ENCODE peak calls at places on chromosomes 16 and 17, in nine cellular contexts. U, E, D, K, B, O, L, H and W are unnamed samples.

GRCh38 chr17:41523787-41524186 is 4.3 kb downstream of the KRT19 start:
- DNase-seq in O (no peak), K (peak; percentile 72), U (no peak), B (no peak), D (no peak), L (no peak), H (no peak), E (no peak), W (no peak)

GRCh38 chr17:2092253-2092652 is 37.4 kb downstream of the HIC1 start:
- DNase-seq in U (no peak), H (no peak), E (no peak), K (no peak), O (no peak), L (no peak), D (no peak), B (no peak), W (no peak)

GRCh38 chr17:38853292-38854219 is at the start of gene RPL23:
- DNase-seq in E (peak; percentile 81), O (peak; percentile 98), U (peak; percentile 73), L (peak; percentile 91), D (peak; percentile 87), K (peak; percentile 97), H (peak; percentile 93), B (peak; percentile 95), W (peak; percentile 95)

GRCh38 chr16:81592353-81592866 is 147.8 kb downstream of the CMIP start:
- DNase-seq in B (no peak), H (no peak), L (no peak), K (no peak), U (no peak), O (no peak), D (no peak), E (no peak), W (no peak)

GRCh38 chr16:9381908-9382307 is 290.5 kb downstream of the HAPSTR1 start:
- DNase-seq in B (no peak), L (no peak), H (no peak), K (no peak), E (no peak), U (no peak), O (no peak), D (no peak), W (no peak)

GRCh38 chr16:85605912-85606841 is 6.9 kb upstream of the GSE1 start:
- DNase-seq in B (no peak), D (no peak), H (no peak), E (no peak), L (no peak), U (no peak), K (no peak), O (no peak), W (no peak)

GRCh38 chr16:734981-735881 is 5.6 kb downstream of the CIAO3 start:
- DNase-seq in U (no peak), B (no peak), H (no peak), E (no peak), K (no peak), L (peak; percentile 61), D (no peak), O (no peak), W (no peak)

GRCh38 chr17:79949646-79950292 is 85.9 kb downstream of the TBC1D16 start:
- DNase-seq in E (no peak), B (no peak), K (no peak), O (no peak), D (no peak), H (no peak), L (no peak), U (no peak), W (no peak)

GRCh38 chr16:30748634-30749445 is 615 bp downstream of the PHKG2 start:
- DNase-seq in O (peak; percentile 52), B (no peak), E (no peak), U (no peak), K (peak; percentile 35), H (no peak), L (peak; percentile 69), D (no peak), W (no peak)

GRCh38 chr17:57674894-57675293 is 70.2 kb downstream of the CCDC182 start:
- DNase-seq in B (no peak), H (no peak), D (no peak), K (no peak), O (no peak), E (no peak), U (peak; percentile 7), L (peak; percentile 42), W (no peak)

GRCh38 chr16:86517652-86518258 is 7.4 kb downstream of the FOXF1 start:
- DNase-seq in D (no peak), U (no peak), B (peak; percentile 36), O (peak; percentile 73), K (peak; percentile 53), L (no peak), H (peak; percentile 56), E (peak; percentile 37), W (no peak)

GRCh38 chr17:5139454-5139725 is 23.6 kb downstream of the USP6 start:
- DNase-seq in K (no peak), E (no peak), U (no peak), D (no peak), L (no peak), B (no peak), O (no peak), H (no peak), W (no peak)

GRCh38 chr17:67452681-67453554 is 75.8 kb downstream of the PITPNC1 start:
- DNase-seq in H (no peak), L (no peak), E (no peak), D (no peak), K (no peak), U (no peak), B (no peak), O (no peak), W (peak; percentile 58)

GRCh38 chr17:75110307-75110937 is 653 bp downstream of the ARMC7 start:
- DNase-seq in K (no peak), D (no peak), H (no peak), L (peak; percentile 65), O (no peak), E (no peak), B (no peak), U (no peak), W (no peak)

GRCh38 chr16:89322381-89323119 is 105.0 kb downstream of the ZNF778 start:
- DNase-seq in U (no peak), B (no peak), L (no peak), O (peak; percentile 80), K (peak; percentile 74), E (no peak), H (peak; percentile 67), D (no peak), W (no peak)

GRCh38 chr17:6162892-6163291 is 92.7 kb downstream of the WSCD1 start:
- DNase-seq in D (no peak), E (no peak), H (no peak), O (no peak), K (no peak), B (no peak), L (no peak), U (no peak), W (no peak)

GRCh38 chr17:57350266-57350665 is 93.9 kb downstream of the MSI2 start:
- DNase-seq in H (peak; percentile 12), D (no peak), L (no peak), E (no peak), O (no peak), U (no peak), K (no peak), B (no peak), W (no peak)

GRCh38 chr16:11058820-11059219 is 114.5 kb downstream of the CLEC16A start:
- DNase-seq in B (no peak), K (no peak), H (no peak), U (no peak), D (no peak), E (no peak), O (no peak), L (no peak), W (no peak)

GRCh38 chr16:24463196-24463945 is 76.0 kb upstream of the RBBP6 start:
- DNase-seq in D (no peak), H (no peak), U (no peak), O (no peak), E (no peak), B (no peak), L (no peak), K (no peak), W (no peak)

GRCh38 chr17:46046957-46047356 is 47.9 kb downstream of the STH start:
- DNase-seq in O (peak; percentile 86), K (no peak), E (no peak), B (no peak), D (no peak), H (peak; percentile 9), L (no peak), U (no peak), W (no peak)

GRCh38 chr17:29076722-29077121 is 33.8 kb downstream of the PIPOX start:
- DNase-seq in K (no peak), O (no peak), E (peak; percentile 39), U (no peak), D (no peak), H (no peak), B (peak; percentile 69), L (no peak), W (no peak)

GRCh38 chr16:48535831-48536599 is 74.0 kb downstream of the N4BP1 start:
- DNase-seq in U (no peak), H (peak; percentile 72), K (no peak), B (no peak), L (no peak), E (no peak), O (peak; percentile 74), D (no peak), W (no peak)

GRCh38 chr17:17809527-17810373 is 27.0 kb downstream of the SREBF1 start:
- DNase-seq in U (no peak), B (no peak), E (no peak), K (no peak), D (peak; percentile 56), O (peak; percentile 53), L (no peak), H (peak; percentile 57), W (no peak)

GRCh38 chr16:14303182-14303618 is 232.1 kb downstream of the MRTFB start:
- DNase-seq in O (peak; percentile 34), L (no peak), H (no peak), K (no peak), B (no peak), D (no peak), E (no peak), U (no peak), W (no peak)

GRCh38 chr16:29854520-29855100 is 8.4 kb downstream of the CDIPT start:
- DNase-seq in U (no peak), L (no peak), E (no peak), H (no peak), K (no peak), O (no peak), B (no peak), D (no peak), W (no peak)

GRCh38 chr16:19745286-19746018 is 27.4 kb downstream of the IQCK start:
- DNase-seq in H (no peak), E (no peak), K (no peak), D (no peak), L (no peak), B (no peak), O (no peak), U (no peak), W (no peak)

GRCh38 chr16:11613381-11614303 is 26.9 kb upstream of the LITAF start:
- DNase-seq in U (no peak), K (peak; percentile 96), O (peak; percentile 53), E (no peak), B (no peak), D (no peak), H (no peak), L (no peak), W (no peak)

GRCh38 chr17:37702605-37703004 is 42.3 kb downstream of the HNF1B start:
- DNase-seq in E (no peak), H (peak; percentile 5), L (no peak), U (no peak), B (no peak), O (peak; percentile 38), D (no peak), K (peak; percentile 71), W (no peak)

GRCh38 chr17:81512984-81513668 is 527 bp upstream of the ACTG1 start:
- DNase-seq in U (peak; percentile 52), O (peak; percentile 57), K (peak; percentile 74), B (no peak), H (no peak), D (no peak), L (peak; percentile 87), E (peak; percentile 67), W (peak; percentile 83)

GRCh38 chr17:42908872-42909700 is 8.5 kb downstream of the G6PC1 start:
- DNase-seq in L (no peak), K (no peak), U (no peak), E (no peak), O (no peak), D (no peak), B (no peak), H (no peak), W (no peak)

GRCh38 chr16:28930652-28931051 is 1.1 kb upstream of the CD19 start:
- DNase-seq in O (no peak), B (no peak), L (no peak), U (no peak), K (no peak), H (no peak), D (no peak), E (no peak), W (no peak)